ENCODE peak calls at places on chromosomes 13 and 19, in four cellular contexts. One of them, this sample, is unnamed. For H3K27me3, the result is how much of the 10 kb centered on the place peaks cover.

GRCh38 chr13:110214637-110215036 is 92.3 kb downstream of the COL4A1 start:
- DNase-seq in BE2C: no peak
- DNase-seq in cardiac muscle cell: peak
- DNase-seq in neural progenitor cell: no peak
- DNase-seq in this sample: no peak

GRCh38 chr19:43464089-43464775 is 1.2 kb downstream of the LYPD3 start:
- DNase-seq in cardiac muscle cell: no peak
- DNase-seq in BE2C: peak
- DNase-seq in neural progenitor cell: peak
- DNase-seq in this sample: peak

GRCh38 chr19:31962565-31962996 is 382.8 kb upstream of the ZNF507 start:
- DNase-seq in BE2C: no peak
- DNase-seq in cardiac muscle cell: no peak
- DNase-seq in neural progenitor cell: no peak
- DNase-seq in this sample: no peak

GRCh38 chr19:10339380-10339960 is at the start of gene ICAM3:
- DNase-seq in BE2C: no peak
- DNase-seq in cardiac muscle cell: no peak
- DNase-seq in neural progenitor cell: no peak
- DNase-seq in this sample: no peak

GRCh38 chr13:30870049-30870884 is 35.8 kb upstream of the MEDAG start:
- DNase-seq in cardiac muscle cell: peak
- DNase-seq in neural progenitor cell: peak
- DNase-seq in BE2C: peak
- DNase-seq in this sample: peak

GRCh38 chr19:46967578-46968018 is 52.0 kb upstream of the NPAS1 start:
- DNase-seq in cardiac muscle cell: no peak
- DNase-seq in neural progenitor cell: no peak
- DNase-seq in BE2C: no peak
- DNase-seq in this sample: no peak

GRCh38 chr13:44108345-44108858 is 228.7 kb downstream of the LACC1 start:
- DNase-seq in neural progenitor cell: no peak
- DNase-seq in cardiac muscle cell: peak
- DNase-seq in BE2C: no peak
- DNase-seq in this sample: peak

GRCh38 chr19:35939307-35940077 is 3.3 kb downstream of the LRFN3 start:
- DNase-seq in cardiac muscle cell: no peak
- DNase-seq in neural progenitor cell: no peak
- DNase-seq in BE2C: no peak
- DNase-seq in this sample: no peak

GRCh38 chr19:16301999-16302694 is 22.5 kb upstream of the KLF2 start:
- DNase-seq in cardiac muscle cell: no peak
- DNase-seq in BE2C: no peak
- DNase-seq in neural progenitor cell: no peak
- DNase-seq in this sample: no peak

GRCh38 chr13:33870046-33870668 is 52.2 kb downstream of the RFC3 start:
- DNase-seq in neural progenitor cell: no peak
- DNase-seq in BE2C: no peak
- DNase-seq in cardiac muscle cell: no peak
- DNase-seq in this sample: no peak

GRCh38 chr19:46480409-46480808 is 9.0 kb upstream of the PNMA8A start:
- DNase-seq in BE2C: no peak
- DNase-seq in cardiac muscle cell: peak
- DNase-seq in neural progenitor cell: peak
- DNase-seq in this sample: no peak

GRCh38 chr13:27915301-27916207 is 4.2 kb upstream of the PDX1 start:
- DNase-seq in cardiac muscle cell: no peak
- DNase-seq in neural progenitor cell: no peak
- DNase-seq in BE2C: no peak
- DNase-seq in this sample: no peak

GRCh38 chr19:40604647-40605200 is 3.6 kb downstream of the LTBP4 start:
- DNase-seq in BE2C: no peak
- DNase-seq in cardiac muscle cell: no peak
- DNase-seq in neural progenitor cell: peak
- DNase-seq in this sample: no peak

GRCh38 chr13:94703721-94704314 is 8.5 kb downstream of the SOX21 start:
- DNase-seq in neural progenitor cell: peak
- DNase-seq in cardiac muscle cell: no peak
- DNase-seq in BE2C: no peak
- DNase-seq in this sample: no peak

GRCh38 chr19:12379732-12380443 is 14.4 kb upstream of the ZNF442 start:
- DNase-seq in cardiac muscle cell: no peak
- DNase-seq in neural progenitor cell: no peak
- DNase-seq in BE2C: no peak
- DNase-seq in this sample: no peak

GRCh38 chr19:51915324-51915867 is 10.6 kb upstream of the ZNF649 start:
- DNase-seq in cardiac muscle cell: no peak
- DNase-seq in neural progenitor cell: no peak
- DNase-seq in BE2C: no peak
- DNase-seq in this sample: no peak

GRCh38 chr19:16018801-16019551 is 57.3 kb upstream of the TPM4 start:
- DNase-seq in BE2C: no peak
- DNase-seq in neural progenitor cell: no peak
- DNase-seq in cardiac muscle cell: no peak
- DNase-seq in this sample: peak

GRCh38 chr13:64546371-64546770 is 2683.8 kb downstream of the PCDH9 start:
- DNase-seq in BE2C: no peak
- DNase-seq in cardiac muscle cell: no peak
- DNase-seq in neural progenitor cell: no peak
- DNase-seq in this sample: no peak

GRCh38 chr13:43835701-43836100 is 43.8 kb downstream of the CCDC122 start:
- DNase-seq in BE2C: no peak
- DNase-seq in neural progenitor cell: no peak
- DNase-seq in cardiac muscle cell: peak
- DNase-seq in this sample: no peak

GRCh38 chr19:43777163-43777700 is 3.5 kb downstream of the KCNN4 start:
- DNase-seq in BE2C: no peak
- DNase-seq in neural progenitor cell: no peak
- DNase-seq in cardiac muscle cell: no peak
- DNase-seq in this sample: no peak

GRCh38 chr19:862529-863304 is 3.3 kb downstream of the CFD start:
- DNase-seq in BE2C: peak
- DNase-seq in cardiac muscle cell: peak
- DNase-seq in neural progenitor cell: peak
- DNase-seq in this sample: peak

GRCh38 chr13:30140973-30141372 is 166.4 kb downstream of the KATNAL1 start:
- DNase-seq in neural progenitor cell: no peak
- DNase-seq in cardiac muscle cell: no peak
- DNase-seq in BE2C: no peak
- DNase-seq in this sample: no peak

GRCh38 chr13:19864018-19864338 is 529 bp upstream of the ZMYM5 start:
- DNase-seq in cardiac muscle cell: peak
- DNase-seq in BE2C: peak
- DNase-seq in neural progenitor cell: no peak
- DNase-seq in this sample: peak

GRCh38 chr13:102128216-102128800 is 273.5 kb downstream of the FGF14 start:
- DNase-seq in cardiac muscle cell: no peak
- DNase-seq in neural progenitor cell: no peak
- DNase-seq in BE2C: peak
- DNase-seq in this sample: no peak

GRCh38 chr19:31659897-31660210 is 310.6 kb upstream of the TSHZ3 start:
- DNase-seq in neural progenitor cell: no peak
- DNase-seq in cardiac muscle cell: no peak
- DNase-seq in BE2C: no peak
- DNase-seq in this sample: no peak

GRCh38 chr13:75541287-75541686 is 3.6 kb upstream of the COMMD6 start:
- DNase-seq in neural progenitor cell: no peak
- DNase-seq in BE2C: no peak
- DNase-seq in cardiac muscle cell: no peak
- DNase-seq in this sample: no peak

GRCh38 chr13:95492044-95492801 is 60.3 kb upstream of the CLDN10 start:
- DNase-seq in BE2C: peak
- DNase-seq in cardiac muscle cell: no peak
- DNase-seq in neural progenitor cell: peak
- DNase-seq in this sample: no peak

GRCh38 chr19:38862321-38863059 is 12.7 kb upstream of the HNRNPL start:
- DNase-seq in neural progenitor cell: peak
- DNase-seq in cardiac muscle cell: peak
- DNase-seq in BE2C: peak
- DNase-seq in this sample: no peak

DNA sequence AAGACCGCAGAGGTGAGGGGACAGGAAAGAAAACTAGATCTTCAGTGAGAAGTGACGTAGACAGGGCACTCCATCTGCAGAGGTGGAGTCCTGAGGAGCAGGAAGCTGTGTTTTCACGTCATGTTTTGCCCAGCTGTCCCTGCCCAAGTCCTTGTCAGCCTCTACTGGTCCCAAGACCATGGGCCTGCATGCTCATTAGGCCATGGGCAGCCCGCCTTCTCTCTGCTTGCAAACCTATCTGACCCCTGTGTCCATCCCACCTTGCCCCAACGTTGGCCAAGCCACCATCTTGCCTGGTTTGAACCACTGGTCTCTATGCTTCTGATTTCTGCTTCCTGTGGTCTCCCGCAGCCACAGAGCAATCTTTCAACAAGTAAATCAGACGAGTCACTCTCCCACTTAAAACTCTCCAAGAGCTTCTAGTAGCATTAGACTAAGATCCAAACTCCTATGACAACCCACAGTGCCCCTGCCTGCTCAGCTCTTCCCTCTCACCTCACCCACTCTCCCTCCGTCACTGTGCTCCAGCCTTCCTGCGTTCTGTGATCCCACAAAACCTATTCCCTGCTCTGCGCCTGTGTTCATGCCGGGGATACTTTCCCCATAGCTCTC is 18.6 kb upstream of the CCNE1 start:
- DNase-seq in cardiac muscle cell: no peak
- DNase-seq in neural progenitor cell: no peak
- DNase-seq in BE2C: no peak
- DNase-seq in this sample: no peak
- TF ChIP-seq CTCF in cardiac muscle cell: no peak
- TF ChIP-seq CTCF in neural progenitor cell: no peak
- TF ChIP-seq CTCF in BE2C: no peak
- TF ChIP-seq CTCF in this sample: no peak

DNA sequence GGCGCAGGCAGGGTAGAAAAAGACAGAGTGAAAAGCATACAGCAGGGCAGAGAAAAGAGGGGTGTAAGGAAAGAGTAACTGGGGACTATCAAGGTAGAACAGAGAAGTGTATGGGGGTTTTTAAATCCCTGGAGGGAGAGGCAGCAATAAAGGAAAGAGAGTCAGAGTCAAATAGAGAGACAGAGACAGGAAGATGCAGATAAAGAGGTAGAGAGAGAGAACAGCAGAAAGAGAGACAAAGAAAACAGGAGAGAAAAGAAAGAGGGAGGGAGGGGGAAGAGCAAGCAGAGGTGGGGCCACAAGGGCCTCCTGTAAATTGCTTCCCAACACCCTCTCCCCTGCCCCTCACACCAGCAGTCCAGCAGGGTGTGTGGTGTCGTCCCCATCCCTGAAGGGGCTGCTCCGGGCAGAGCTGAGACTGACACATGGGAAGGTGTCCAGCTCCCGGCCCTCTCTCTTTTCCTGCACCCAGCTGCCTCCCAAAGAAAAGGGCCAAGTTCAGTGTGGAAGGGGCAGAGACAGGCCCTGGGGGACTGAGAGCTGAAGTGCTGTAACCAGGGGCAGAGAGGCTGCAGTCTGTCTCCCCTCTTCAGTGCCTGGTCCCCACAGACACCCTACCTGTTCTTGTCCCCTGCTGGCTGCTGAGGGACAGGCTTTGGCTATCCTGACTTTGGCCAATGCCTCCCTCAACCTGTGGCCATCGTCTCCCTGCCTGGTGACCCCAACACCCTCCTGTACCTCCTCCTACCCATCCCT is 17.4 kb upstream of the POU2F2 start:
- DNase-seq in BE2C: no peak
- DNase-seq in neural progenitor cell: no peak
- DNase-seq in cardiac muscle cell: no peak
- DNase-seq in this sample: no peak
- H3K27me3 ChIP-seq in BE2C: under half
- H3K27me3 ChIP-seq in neural progenitor cell: under half
- H3K27me3 ChIP-seq in cardiac muscle cell: under half
- H3K27me3 ChIP-seq in this sample: under half

DNA sequence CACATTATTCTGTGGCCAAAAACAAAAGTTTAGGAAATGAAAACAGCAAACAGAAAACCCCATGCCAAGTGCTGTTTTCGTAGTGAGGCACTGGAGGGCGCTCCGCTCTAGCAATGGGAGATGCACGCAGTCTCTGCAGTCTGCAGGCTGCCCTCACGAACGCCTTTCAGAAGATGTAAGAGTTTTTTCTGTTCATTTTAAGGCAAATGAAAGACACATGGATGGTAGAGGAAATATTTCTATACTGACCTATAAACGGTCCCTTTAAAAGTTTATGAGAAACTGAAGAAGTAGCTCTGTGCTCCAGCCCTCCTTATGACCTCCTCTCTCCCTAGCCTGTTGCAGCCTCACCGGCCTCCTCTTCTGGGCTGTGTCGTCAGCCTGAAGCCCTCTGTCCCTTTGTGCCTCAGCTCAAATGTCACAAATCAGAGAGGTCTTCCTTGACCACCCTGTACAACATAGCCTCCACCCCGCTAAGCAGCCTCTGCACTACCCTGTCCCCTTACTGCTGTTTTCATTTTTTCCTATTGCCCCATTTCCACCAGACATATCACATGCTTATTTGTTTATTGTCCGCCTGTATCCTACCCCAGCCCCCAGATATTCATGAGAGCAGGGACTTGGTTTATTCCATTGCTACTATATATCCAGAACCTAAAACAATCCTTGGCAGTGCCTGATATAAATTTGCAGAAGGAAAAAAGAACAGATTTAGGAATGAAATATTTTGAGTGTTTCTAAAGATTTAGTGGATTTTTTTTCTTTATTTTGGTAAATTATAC is 116.4 kb downstream of the TM9SF2 start:
- DNase-seq in BE2C: peak
- DNase-seq in cardiac muscle cell: peak
- DNase-seq in neural progenitor cell: peak
- DNase-seq in this sample: no peak
- TF ChIP-seq CTCF in BE2C: peak
- TF ChIP-seq CTCF in cardiac muscle cell: peak
- TF ChIP-seq CTCF in neural progenitor cell: peak
- TF ChIP-seq CTCF in this sample: peak

GRCh38 chr13:35475960-35476943 is at the start of gene MAB21L1:
- DNase-seq in BE2C: peak
- DNase-seq in neural progenitor cell: peak
- DNase-seq in cardiac muscle cell: peak
- DNase-seq in this sample: no peak

GRCh38 chr13:35472308-35473008 is 4.0 kb downstream of the MAB21L1 start:
- DNase-seq in BE2C: peak
- DNase-seq in cardiac muscle cell: no peak
- DNase-seq in neural progenitor cell: peak
- DNase-seq in this sample: no peak

GRCh38 chr13:35475131-35475959 is 1.1 kb downstream of the MAB21L1 start:
- DNase-seq in BE2C: peak
- DNase-seq in cardiac muscle cell: peak
- DNase-seq in neural progenitor cell: peak
- DNase-seq in this sample: no peak

GRCh38 chr13:35471466-35472307 is 4.8 kb downstream of the MAB21L1 start:
- DNase-seq in cardiac muscle cell: peak
- DNase-seq in neural progenitor cell: peak
- DNase-seq in BE2C: peak
- DNase-seq in this sample: no peak

DNA sequence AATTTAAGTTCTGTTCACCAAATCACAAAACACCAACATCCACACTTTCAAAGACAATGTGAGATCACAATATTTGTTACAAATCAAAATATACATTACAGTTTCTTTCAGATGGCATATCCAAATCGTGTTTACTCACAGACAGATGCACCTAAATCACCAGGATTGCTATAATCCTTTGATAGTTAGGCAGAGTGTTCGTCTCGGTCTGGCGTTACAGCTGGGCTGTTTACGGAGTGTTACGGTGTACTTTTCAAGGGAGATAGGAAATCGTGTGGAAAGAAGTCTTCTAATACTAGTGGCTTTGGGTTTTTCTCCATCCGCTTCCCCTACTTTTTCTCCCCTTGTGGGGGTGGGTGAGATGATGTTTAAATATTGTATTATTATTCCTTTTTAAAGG is 1.9 kb downstream of the MAB21L1 start:
- DNase-seq in BE2C: no peak
- DNase-seq in cardiac muscle cell: no peak
- DNase-seq in neural progenitor cell: peak
- DNase-seq in this sample: no peak
- H3K27me3 ChIP-seq in BE2C: under half
- H3K27me3 ChIP-seq in cardiac muscle cell: half or more
- H3K27me3 ChIP-seq in neural progenitor cell: half or more
- H3K27me3 ChIP-seq in this sample: under half